ENCODE peak calls at places on chromosomes 5 and 9, in six cellular contexts. One of them, this sample, is unnamed.

GRCh38 chr5:89374144-89374784 is 491.3 kb upstream of the MEF2C start:
- DNase-seq in GM12878: no peak
- DNase-seq in HepG2: no peak
- DNase-seq in endothelial cell of umbilical vein: no peak
- DNase-seq in K562: no peak
- DNase-seq in A549: no peak
- DNase-seq in this sample: no peak

GRCh38 chr9:121598167-121599000 is 53.0 kb upstream of the DAB2IP start:
- DNase-seq in HepG2: no peak
- DNase-seq in endothelial cell of umbilical vein: no peak
- DNase-seq in GM12878: no peak
- DNase-seq in A549: no peak
- DNase-seq in K562: no peak
- DNase-seq in this sample: no peak

GRCh38 chr9:94153905-94154304 is 69.6 kb downstream of the PTPDC1 start:
- DNase-seq in A549: no peak
- DNase-seq in HepG2: no peak
- DNase-seq in endothelial cell of umbilical vein: no peak
- DNase-seq in GM12878: no peak
- DNase-seq in K562: no peak
- DNase-seq in this sample: no peak

GRCh38 chr5:122283592-122283991 is 28.4 kb upstream of the SNCAIP start:
- DNase-seq in HepG2: no peak
- DNase-seq in endothelial cell of umbilical vein: no peak
- DNase-seq in GM12878: no peak
- DNase-seq in A549: no peak
- DNase-seq in K562: no peak
- DNase-seq in this sample: no peak

GRCh38 chr5:101678494-101679193 is 617.4 kb downstream of the SLCO4C1 start:
- DNase-seq in HepG2: peak
- DNase-seq in K562: peak
- DNase-seq in A549: peak
- DNase-seq in endothelial cell of umbilical vein: peak
- DNase-seq in GM12878: peak
- DNase-seq in this sample: peak

GRCh38 chr5:96302174-96302738 is 130.8 kb downstream of the PCSK1 start:
- DNase-seq in A549: no peak
- DNase-seq in HepG2: no peak
- DNase-seq in K562: no peak
- DNase-seq in endothelial cell of umbilical vein: no peak
- DNase-seq in GM12878: no peak
- DNase-seq in this sample: no peak

GRCh38 chr9:107707419-107707837 is 217.9 kb upstream of the KLF4 start:
- DNase-seq in A549: peak
- DNase-seq in K562: no peak
- DNase-seq in HepG2: no peak
- DNase-seq in GM12878: no peak
- DNase-seq in endothelial cell of umbilical vein: no peak
- DNase-seq in this sample: peak

GRCh38 chr9:18260527-18260926 is 213.4 kb upstream of the ADAMTSL1 start:
- DNase-seq in K562: no peak
- DNase-seq in endothelial cell of umbilical vein: no peak
- DNase-seq in A549: no peak
- DNase-seq in GM12878: no peak
- DNase-seq in HepG2: no peak
- DNase-seq in this sample: peak

GRCh38 chr9:95584176-95584575 is 67.4 kb upstream of the PTCH1 start:
- DNase-seq in endothelial cell of umbilical vein: no peak
- DNase-seq in K562: no peak
- DNase-seq in HepG2: no peak
- DNase-seq in A549: no peak
- DNase-seq in GM12878: no peak
- DNase-seq in this sample: no peak

GRCh38 chr5:59348189-59348588 is 545.3 kb downstream of the PDE4D start:
- DNase-seq in endothelial cell of umbilical vein: peak
- DNase-seq in GM12878: no peak
- DNase-seq in A549: peak
- DNase-seq in HepG2: peak
- DNase-seq in K562: no peak
- DNase-seq in this sample: no peak

GRCh38 chr5:34959323-34959722 is 30.0 kb downstream of the DNAJC21 start:
- DNase-seq in K562: no peak
- DNase-seq in GM12878: peak
- DNase-seq in A549: no peak
- DNase-seq in HepG2: no peak
- DNase-seq in endothelial cell of umbilical vein: no peak
- DNase-seq in this sample: peak

GRCh38 chr5:179763215-179763945 is 30.4 kb upstream of the LTC4S start:
- DNase-seq in GM12878: no peak
- DNase-seq in K562: peak
- DNase-seq in HepG2: peak
- DNase-seq in A549: peak
- DNase-seq in endothelial cell of umbilical vein: peak
- DNase-seq in this sample: peak

GRCh38 chr9:18605763-18606162 is 131.8 kb downstream of the ADAMTSL1 start:
- DNase-seq in K562: no peak
- DNase-seq in A549: no peak
- DNase-seq in HepG2: no peak
- DNase-seq in GM12878: no peak
- DNase-seq in endothelial cell of umbilical vein: peak
- DNase-seq in this sample: no peak

GRCh38 chr5:6486074-6486473 is 37.4 kb downstream of the UBE2QL1 start:
- DNase-seq in GM12878: no peak
- DNase-seq in HepG2: no peak
- DNase-seq in K562: no peak
- DNase-seq in endothelial cell of umbilical vein: no peak
- DNase-seq in A549: no peak
- DNase-seq in this sample: no peak

GRCh38 chr5:83957188-83957587 is 236.5 kb upstream of the HAPLN1 start:
- DNase-seq in GM12878: no peak
- DNase-seq in endothelial cell of umbilical vein: no peak
- DNase-seq in HepG2: no peak
- DNase-seq in A549: no peak
- DNase-seq in K562: no peak
- DNase-seq in this sample: no peak

GRCh38 chr5:157457391-157457790 is 2.6 kb upstream of the NIPAL4 start:
- DNase-seq in HepG2: no peak
- DNase-seq in K562: no peak
- DNase-seq in endothelial cell of umbilical vein: no peak
- DNase-seq in GM12878: no peak
- DNase-seq in A549: no peak
- DNase-seq in this sample: no peak

GRCh38 chr5:151663617-151664322 is 22.9 kb downstream of the SPARC start:
- DNase-seq in K562: no peak
- DNase-seq in endothelial cell of umbilical vein: peak
- DNase-seq in HepG2: no peak
- DNase-seq in A549: no peak
- DNase-seq in GM12878: no peak
- DNase-seq in this sample: peak

GRCh38 chr5:67974054-67974453 is 241.5 kb upstream of the PIK3R1 start:
- DNase-seq in endothelial cell of umbilical vein: no peak
- DNase-seq in K562: no peak
- DNase-seq in GM12878: no peak
- DNase-seq in A549: no peak
- DNase-seq in HepG2: no peak
- DNase-seq in this sample: no peak

GRCh38 chr9:93566408-93567270 is 9.7 kb upstream of the PHF2 start:
- DNase-seq in HepG2: peak
- DNase-seq in K562: peak
- DNase-seq in GM12878: peak
- DNase-seq in endothelial cell of umbilical vein: peak
- DNase-seq in A549: peak
- DNase-seq in this sample: peak

GRCh38 chr5:142783601-142784291 is 13.6 kb downstream of the ARHGAP26 start:
- DNase-seq in K562: no peak
- DNase-seq in A549: no peak
- DNase-seq in GM12878: peak
- DNase-seq in endothelial cell of umbilical vein: no peak
- DNase-seq in HepG2: no peak
- DNase-seq in this sample: peak

DNA sequence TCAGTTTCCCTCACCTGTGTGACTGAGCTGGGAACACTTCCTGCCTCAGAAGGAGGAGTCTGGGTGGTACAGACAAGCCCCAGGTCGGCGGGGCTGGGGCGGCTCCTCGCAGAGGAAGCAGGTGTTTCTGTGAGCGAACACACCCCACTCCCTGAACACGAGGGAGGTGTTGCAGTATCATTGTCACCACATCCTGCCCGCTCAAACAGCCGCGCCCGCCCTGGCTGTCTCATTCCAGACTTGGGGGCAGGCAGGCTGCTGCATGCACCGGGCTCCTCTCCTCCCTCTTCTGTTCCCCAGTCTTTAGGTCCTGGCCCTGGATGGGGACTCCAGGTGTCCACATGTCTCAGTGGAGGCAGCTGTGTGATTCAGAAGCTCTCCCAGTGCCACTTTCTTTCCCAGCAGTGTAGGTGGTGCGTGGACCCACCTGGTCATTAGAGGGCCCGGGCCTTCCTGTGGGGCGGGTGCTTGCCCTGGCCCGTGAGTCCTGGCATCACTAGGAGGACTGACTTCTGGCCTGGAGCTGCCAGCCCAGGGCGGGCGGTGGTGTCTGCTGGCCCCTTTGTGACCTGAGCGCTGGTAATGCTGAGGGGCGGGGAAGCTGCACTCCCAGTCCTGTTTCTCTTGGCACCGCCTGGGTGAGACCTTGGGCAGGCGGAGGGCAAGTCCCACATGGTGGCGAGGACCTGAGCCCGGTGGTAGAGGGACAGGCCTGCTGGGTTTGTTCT is 18.3 kb upstream of the PHYHD1 start:
- DNase-seq in HepG2: no peak
- DNase-seq in endothelial cell of umbilical vein: no peak
- DNase-seq in GM12878: no peak
- DNase-seq in K562: no peak
- DNase-seq in A549: no peak
- DNase-seq in this sample: peak
- TF ChIP-seq MAX in HepG2: no peak
- TF ChIP-seq MAX in endothelial cell of umbilical vein: no peak
- TF ChIP-seq MAX in GM12878: peak
- TF ChIP-seq MAX in K562: peak
- TF ChIP-seq MAX in A549: no peak
- TF ChIP-seq MAX in this sample: peak

GRCh38 chr9:7403839-7404238 is 395.7 kb downstream of the DMAC1 start:
- DNase-seq in HepG2: no peak
- DNase-seq in K562: no peak
- DNase-seq in A549: no peak
- DNase-seq in endothelial cell of umbilical vein: no peak
- DNase-seq in GM12878: no peak
- DNase-seq in this sample: no peak

GRCh38 chr9:7407246-7407645 is 392.3 kb downstream of the DMAC1 start:
- DNase-seq in K562: no peak
- DNase-seq in HepG2: no peak
- DNase-seq in endothelial cell of umbilical vein: no peak
- DNase-seq in A549: no peak
- DNase-seq in GM12878: no peak
- DNase-seq in this sample: no peak

GRCh38 chr9:7405924-7406604 is 393.5 kb downstream of the DMAC1 start:
- DNase-seq in HepG2: no peak
- DNase-seq in K562: no peak
- DNase-seq in endothelial cell of umbilical vein: no peak
- DNase-seq in GM12878: no peak
- DNase-seq in A549: no peak
- DNase-seq in this sample: no peak

GRCh38 chr9:7408845-7409244 is 390.7 kb downstream of the DMAC1 start:
- DNase-seq in GM12878: no peak
- DNase-seq in HepG2: no peak
- DNase-seq in K562: no peak
- DNase-seq in A549: no peak
- DNase-seq in endothelial cell of umbilical vein: no peak
- DNase-seq in this sample: no peak

DNA sequence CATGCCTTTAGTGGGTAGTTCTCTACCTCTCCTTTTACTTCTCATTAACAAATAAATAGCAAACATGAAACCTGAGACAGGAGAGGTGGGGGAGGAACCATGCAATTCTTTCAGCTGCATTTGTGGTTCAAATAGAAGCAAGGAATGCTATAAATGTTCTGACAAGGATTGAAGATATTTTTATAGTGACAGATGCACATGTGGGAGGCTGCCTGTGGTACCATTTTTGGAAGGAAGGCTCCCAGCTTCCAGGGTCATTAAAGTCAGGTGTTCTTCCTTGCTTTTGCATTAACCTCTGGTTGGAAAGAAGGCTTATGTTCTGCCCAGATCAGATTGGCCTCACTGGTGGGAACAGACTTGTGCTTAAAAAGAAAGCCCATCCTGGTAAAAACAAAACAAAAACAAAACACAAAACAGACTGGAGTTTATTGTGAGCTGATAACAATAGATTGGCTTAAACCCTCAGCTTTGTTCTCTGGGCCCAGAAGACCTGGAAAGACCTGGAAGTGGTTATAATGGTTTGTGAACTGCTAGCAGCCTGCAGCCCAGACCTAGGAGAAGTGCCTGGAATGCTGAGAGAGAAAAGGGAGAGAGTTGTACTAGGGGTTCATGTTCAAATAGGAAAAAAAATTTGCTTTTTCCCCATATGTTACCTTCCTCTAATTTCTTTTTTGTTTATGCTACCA is 396.7 kb downstream of the DMAC1 start:
- DNase-seq in endothelial cell of umbilical vein: no peak
- DNase-seq in HepG2: no peak
- DNase-seq in K562: no peak
- DNase-seq in A549: no peak
- DNase-seq in GM12878: no peak
- DNase-seq in this sample: no peak
- TF ChIP-seq MYC in endothelial cell of umbilical vein: no peak
- TF ChIP-seq MYC in HepG2: no peak
- TF ChIP-seq MYC in K562: no peak
- TF ChIP-seq MYC in A549: no peak
- TF ChIP-seq MYC in GM12878: no peak
- TF ChIP-seq MYC in this sample: no peak

DNA sequence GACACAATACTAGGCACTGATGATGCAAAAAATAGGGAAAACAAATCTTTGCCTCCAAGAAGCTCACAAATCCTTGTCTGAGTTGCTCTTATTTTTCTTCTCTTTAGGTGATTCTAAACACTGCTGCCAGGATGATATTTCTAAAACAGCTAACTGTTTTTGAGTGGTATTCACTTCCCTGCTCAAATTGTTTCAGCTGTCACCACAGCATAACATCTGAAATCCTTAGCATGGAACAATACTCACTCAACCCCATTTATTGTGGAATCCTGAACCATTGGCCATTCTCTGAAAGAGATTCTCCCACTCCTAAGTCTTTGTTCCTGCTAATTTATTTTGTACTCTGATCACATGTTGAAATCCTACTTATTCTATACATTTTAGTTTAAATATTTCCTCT is 4.8 kb upstream of the SHOC1 start:
- DNase-seq in K562: no peak
- DNase-seq in HepG2: no peak
- DNase-seq in A549: no peak
- DNase-seq in GM12878: no peak
- DNase-seq in endothelial cell of umbilical vein: no peak
- DNase-seq in this sample: no peak
- TF ChIP-seq CTCF in K562: no peak
- TF ChIP-seq CTCF in HepG2: no peak
- TF ChIP-seq CTCF in A549: no peak
- TF ChIP-seq CTCF in GM12878: no peak
- TF ChIP-seq CTCF in endothelial cell of umbilical vein: no peak
- TF ChIP-seq CTCF in this sample: no peak

GRCh38 chr9:136865768-136866103 is 372 bp downstream of the EDF1 start:
- DNase-seq in K562: peak
- DNase-seq in HepG2: no peak
- DNase-seq in endothelial cell of umbilical vein: no peak
- DNase-seq in GM12878: no peak
- DNase-seq in A549: no peak
- DNase-seq in this sample: no peak
- TF ChIP-seq MAX in K562: no peak
- TF ChIP-seq MAX in HepG2: no peak
- TF ChIP-seq MAX in endothelial cell of umbilical vein: no peak
- TF ChIP-seq MAX in GM12878: no peak
- TF ChIP-seq MAX in A549: no peak
- TF ChIP-seq MAX in this sample: no peak

This sample was measured in NB4.